ENCODE peak calls at places on chromosomes 11 and 22, in ten cellular contexts. K is stomach, U is HFF-Myc, C is BE2C, B is brain microvascular endothelial cell, N is BJ, S is lower leg skin, Q is AG10803, E is cardiac muscle cell, W is A549. H is an unnamed sample.

GRCh38 chr11:13276454-13276851 is 1.1 kb upstream of the BMAL1 start:
- DNase-seq in K (no peak), U (no peak), C (no peak), B (no peak), N (no peak), S (no peak), Q (no peak), E (no peak), W (no peak), H (no peak)

GRCh38 chr11:6626971-6627761 is 7.9 kb upstream of the TPP1 start:
- DNase-seq in K (no peak), U (no peak), C (no peak), B (no peak), N (no peak), S (peak), Q (no peak), E (no peak), W (no peak), H (no peak)

GRCh38 chr22:40383905-40384304 is 13.5 kb downstream of the SGSM3 start:
- DNase-seq in K (no peak), U (no peak), C (no peak), B (peak), N (no peak), S (no peak), Q (peak), E (no peak), W (no peak), H (no peak)

GRCh38 chr22:35311551-35311999 is 11.9 kb downstream of the TOM1 start:
- DNase-seq in K (no peak), U (no peak), C (no peak), B (no peak), N (no peak), S (peak), Q (no peak), E (no peak), W (no peak), H (no peak)

GRCh38 chr11:124923296-124923695 is 4.2 kb downstream of the HEPN1 start:
- DNase-seq in K (no peak), U (no peak), C (no peak), B (no peak), N (no peak), S (no peak), Q (no peak), E (no peak), W (no peak), H (no peak)

GRCh38 chr22:17795661-17796548 is 21.6 kb upstream of the BID start:
- DNase-seq in K (no peak), U (no peak), C (no peak), B (no peak), N (no peak), S (no peak), Q (no peak), E (no peak), W (no peak), H (no peak)

GRCh38 chr11:61682093-61682732 is 2.0 kb downstream of the DAGLA start:
- DNase-seq in K (peak), U (no peak), C (peak), B (peak), N (no peak), S (no peak), Q (no peak), E (no peak), W (no peak), H (no peak)

GRCh38 chr11:47533690-47534135 is 19.2 kb downstream of the CELF1 start:
- DNase-seq in K (no peak), U (no peak), C (no peak), B (no peak), N (peak), S (no peak), Q (peak), E (no peak), W (no peak), H (no peak)

GRCh38 chr11:126310229-126310991 is 6.5 kb downstream of the DCPS start:
- DNase-seq in K (peak), U (peak), C (peak), B (peak), N (no peak), S (peak), Q (peak), E (peak), W (peak), H (no peak)

GRCh38 chr11:125207866-125208425 is 43.4 kb downstream of the PKNOX2 start:
- DNase-seq in K (no peak), U (no peak), C (no peak), B (peak), N (no peak), S (no peak), Q (peak), E (no peak), W (no peak), H (no peak)

GRCh38 chr11:65478411-65479183 is 20.2 kb upstream of the MALAT1 start:
- DNase-seq in K (peak), U (no peak), C (no peak), B (peak), N (no peak), S (peak), Q (peak), E (no peak), W (no peak), H (no peak)

GRCh38 chr11:95682552-95682951 is 107.0 kb downstream of the FAM76B start:
- DNase-seq in K (no peak), U (no peak), C (no peak), B (peak), N (no peak), S (no peak), Q (peak), E (no peak), W (no peak), H (no peak)

GRCh38 chr22:31162015-31162765 is 2.2 kb downstream of the RNF185 start:
- DNase-seq in K (no peak), U (no peak), C (no peak), B (no peak), N (no peak), S (no peak), Q (peak), E (no peak), W (no peak), H (no peak)

GRCh38 chr11:104106136-104106754 is 57.7 kb downstream of the PDGFD start:
- DNase-seq in K (no peak), U (peak), C (no peak), B (no peak), N (peak), S (no peak), Q (peak), E (no peak), W (no peak), H (no peak)

GRCh38 chr22:22703715-22704114 is 59.3 kb downstream of the GGTLC2 start:
- DNase-seq in K (no peak), U (no peak), C (no peak), B (no peak), N (no peak), S (peak), Q (peak), E (no peak), W (peak), H (no peak)

GRCh38 chr11:105613183-105613582 is 3.3 kb downstream of the GRIA4 start:
- DNase-seq in K (no peak), U (no peak), C (no peak), B (no peak), N (no peak), S (no peak), Q (no peak), E (no peak), W (no peak), H (no peak)

GRCh38 chr11:112962854-112963367 is 1.7 kb downstream of the NCAM1 start:
- DNase-seq in K (peak), U (no peak), C (peak), B (no peak), N (no peak), S (no peak), Q (peak), E (peak), W (no peak), H (no peak)

GRCh38 chr11:65262775-65263174 is 1.0 kb downstream of the POLA2 start:
- DNase-seq in K (no peak), U (no peak), C (no peak), B (no peak), N (no peak), S (no peak), Q (no peak), E (no peak), W (no peak), H (no peak)

GRCh38 chr22:29266564-29267461 is 968 bp downstream of the RHBDD3 start:
- DNase-seq in K (no peak), U (no peak), C (peak), B (no peak), N (no peak), S (peak), Q (no peak), E (peak), W (no peak), H (no peak)

GRCh38 chr11:96658436-96658835 is 268.6 kb downstream of the JRKL start:
- DNase-seq in K (no peak), U (no peak), C (no peak), B (no peak), N (no peak), S (no peak), Q (no peak), E (no peak), W (no peak), H (no peak)

GRCh38 chr11:78220218-78221157 is 31.8 kb downstream of the USP35 start:
- DNase-seq in K (no peak), U (no peak), C (no peak), B (no peak), N (no peak), S (peak), Q (no peak), E (no peak), W (no peak), H (no peak)

GRCh38 chr11:501683-502287 is 5.3 kb downstream of the RNH1 start:
- DNase-seq in K (no peak), U (no peak), C (no peak), B (no peak), N (no peak), S (peak), Q (no peak), E (no peak), W (no peak), H (no peak)

GRCh38 chr22:22746963-22747933 is 102.8 kb downstream of the GGTLC2 start:
- DNase-seq in K (no peak), U (no peak), C (no peak), B (no peak), N (no peak), S (no peak), Q (no peak), E (no peak), W (no peak), H (no peak)

DNA sequence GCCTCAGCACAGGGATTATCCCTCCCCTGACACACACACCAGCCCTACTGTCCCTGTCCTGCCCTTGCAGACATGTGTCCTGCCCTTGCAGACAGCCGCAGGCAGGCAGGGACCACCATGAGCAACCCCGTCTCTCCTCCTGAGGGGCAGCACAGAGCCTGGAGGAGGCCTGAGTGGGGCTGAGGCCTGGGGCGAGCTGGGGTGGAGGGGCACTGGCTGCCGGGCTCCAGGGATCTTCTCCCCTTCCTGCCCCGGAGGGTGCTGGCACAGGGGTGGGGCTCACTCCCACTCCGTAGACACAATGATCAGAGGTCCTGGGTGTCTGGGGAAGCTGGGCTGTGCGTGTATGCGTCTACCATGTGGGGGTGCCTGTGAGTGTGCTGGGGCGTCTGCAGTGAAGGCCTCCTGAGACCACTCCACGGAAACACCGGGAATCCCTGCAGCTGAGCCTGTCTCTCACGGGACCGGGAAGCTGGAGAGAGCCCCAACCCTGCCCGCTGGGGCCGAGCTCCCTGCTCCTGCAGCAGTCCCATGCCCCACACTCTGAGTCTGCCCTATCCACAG is 549 bp downstream of the TSPAN32 start:
- DNase-seq in K (no peak), U (no peak), C (no peak), B (no peak), N (no peak), S (peak), Q (no peak), E (no peak), W (no peak), H (no peak)
- H3K4me3 ChIP-seq in K (peak), U (no peak), C (no peak), B (no peak), N (no peak), S (no peak), Q (no peak), E (no peak), W (no peak), H (no peak)

GRCh38 chr11:20597137-20597923 is 2.1 kb upstream of the SLC6A5 start:
- DNase-seq in K (no peak), U (no peak), C (no peak), B (no peak), N (no peak), S (peak), Q (no peak), E (no peak), W (no peak), H (no peak)
- TF ChIP-seq CTCF in K (no peak), U (no peak), C (no peak), B (no peak), N (no peak), S (no peak), Q (no peak), E (no peak), W (no peak), H (no peak)

DNA sequence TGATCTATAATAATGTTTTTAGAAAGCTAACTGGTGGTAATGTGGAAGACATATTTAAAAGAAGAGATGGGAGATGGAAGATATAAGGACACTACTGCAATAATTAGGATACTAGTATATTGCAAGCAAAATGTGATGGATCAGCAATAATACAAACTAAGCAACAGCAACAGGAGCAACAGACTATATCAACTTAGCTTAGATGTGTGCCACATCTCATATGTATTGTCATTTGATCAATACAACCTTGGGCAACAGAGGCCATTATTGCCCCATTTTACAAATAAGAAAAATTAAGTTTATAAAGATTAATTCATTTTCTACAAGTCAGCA is 4.2 kb downstream of the FCHSD2 start:
- DNase-seq in K (no peak), U (no peak), C (no peak), B (no peak), N (no peak), S (no peak), Q (no peak), E (no peak), W (no peak), H (no peak)
- H3K4me3 ChIP-seq in K (no peak), U (no peak), C (no peak), B (no peak), N (no peak), S (no peak), Q (no peak), E (no peak), W (no peak), H (no peak)

GRCh38 chr11:67195971-67196418 is 70.3 kb upstream of the GRK2 start:
- DNase-seq in K (no peak), U (peak), C (no peak), B (no peak), N (peak), S (no peak), Q (peak), E (no peak), W (peak), H (no peak)
- TF ChIP-seq CTCF in K (no peak), U (no peak), C (peak), B (no peak), N (peak), S (no peak), Q (peak), E (no peak), W (no peak), H (no peak)

GRCh38 chr22:50190182-50190951 is 4.7 kb downstream of the TRABD start:
- DNase-seq in K (peak), U (no peak), C (peak), B (no peak), N (no peak), S (peak), Q (peak), E (peak), W (peak), H (peak)
- H3K4me3 ChIP-seq in K (peak), U (peak), C (peak), B (peak), N (peak), S (no peak), Q (peak), E (no peak), W (peak), H (peak)

GRCh38 chr11:130055637-130056036 is 14.1 kb upstream of the APLP2 start:
- DNase-seq in K (no peak), U (no peak), C (no peak), B (no peak), N (no peak), S (no peak), Q (peak), E (no peak), W (no peak), H (no peak)
- TF ChIP-seq CTCF in K (no peak), U (no peak), C (no peak), B (no peak), N (no peak), S (no peak), Q (no peak), E (no peak), W (no peak), H (no peak)

H was measured in epithelial cell of proximal tubule.